ENCODE peak calls at places on chromosome 16, in five cellular contexts. One of them, this sample, is unnamed.

GRCh38 chr16:75402174-75402820 is 31.0 kb downstream of the CFDP1 start:
- DNase-seq in stimulated activated CD4-positive, alpha-beta T cell treated with anti-CD3 and anti-CD28 coated beads, Interleukin-1b, Interleukin-23, amount 100 ng/mL, for 1 hour: no peak
- DNase-seq in NCI-H345: no peak
- DNase-seq in iris pigment epithelial cell: peak; percentile 79
- DNase-seq in NCI-H2081: no peak
- DNase-seq in this sample: no peak

GRCh38 chr16:51057969-51058337 is 93.1 kb downstream of the SALL1 start:
- DNase-seq in stimulated activated CD4-positive, alpha-beta T cell treated with anti-CD3 and anti-CD28 coated beads, Interleukin-1b, Interleukin-23, amount 100 ng/mL, for 1 hour: no peak
- DNase-seq in NCI-H345: no peak
- DNase-seq in iris pigment epithelial cell: no peak
- DNase-seq in NCI-H2081: no peak
- DNase-seq in this sample: no peak

GRCh38 chr16:51337662-51338061 is 186.6 kb upstream of the SALL1 start:
- DNase-seq in stimulated activated CD4-positive, alpha-beta T cell treated with anti-CD3 and anti-CD28 coated beads, Interleukin-1b, Interleukin-23, amount 100 ng/mL, for 1 hour: no peak
- DNase-seq in NCI-H345: no peak
- DNase-seq in iris pigment epithelial cell: no peak
- DNase-seq in NCI-H2081: no peak
- DNase-seq in this sample: no peak

GRCh38 chr16:49493836-49494235 is 120.2 kb downstream of the C16orf78 start:
- DNase-seq in stimulated activated CD4-positive, alpha-beta T cell treated with anti-CD3 and anti-CD28 coated beads, Interleukin-1b, Interleukin-23, amount 100 ng/mL, for 1 hour: no peak
- DNase-seq in NCI-H345: no peak
- DNase-seq in iris pigment epithelial cell: no peak
- DNase-seq in NCI-H2081: no peak
- DNase-seq in this sample: no peak

GRCh38 chr16:66603537-66604375 is 748 bp upstream of the CMTM3 start:
- DNase-seq in stimulated activated CD4-positive, alpha-beta T cell treated with anti-CD3 and anti-CD28 coated beads, Interleukin-1b, Interleukin-23, amount 100 ng/mL, for 1 hour: peak; percentile 23
- DNase-seq in NCI-H345: peak; percentile 41
- DNase-seq in iris pigment epithelial cell: peak; percentile 72
- DNase-seq in NCI-H2081: peak; percentile 52
- DNase-seq in this sample: peak; percentile 31

GRCh38 chr16:90016339-90016950 is 2.8 kb downstream of the DBNDD1 start:
- DNase-seq in stimulated activated CD4-positive, alpha-beta T cell treated with anti-CD3 and anti-CD28 coated beads, Interleukin-1b, Interleukin-23, amount 100 ng/mL, for 1 hour: no peak
- DNase-seq in NCI-H345: no peak
- DNase-seq in iris pigment epithelial cell: no peak
- DNase-seq in NCI-H2081: no peak
- DNase-seq in this sample: no peak

GRCh38 chr16:58127033-58127556 is 2.1 kb downstream of the CFAP20 start:
- DNase-seq in stimulated activated CD4-positive, alpha-beta T cell treated with anti-CD3 and anti-CD28 coated beads, Interleukin-1b, Interleukin-23, amount 100 ng/mL, for 1 hour: no peak
- DNase-seq in NCI-H345: no peak
- DNase-seq in iris pigment epithelial cell: peak; percentile 48
- DNase-seq in NCI-H2081: peak; percentile 44
- DNase-seq in this sample: peak; percentile 44

GRCh38 chr16:30183961-30184429 is 593 bp downstream of the CORO1A start:
- DNase-seq in stimulated activated CD4-positive, alpha-beta T cell treated with anti-CD3 and anti-CD28 coated beads, Interleukin-1b, Interleukin-23, amount 100 ng/mL, for 1 hour: peak; percentile 68
- DNase-seq in NCI-H345: peak; percentile 62
- DNase-seq in iris pigment epithelial cell: no peak
- DNase-seq in NCI-H2081: no peak
- DNase-seq in this sample: no peak

GRCh38 chr16:24257965-24258364 is 1.8 kb downstream of the CACNG3 start:
- DNase-seq in stimulated activated CD4-positive, alpha-beta T cell treated with anti-CD3 and anti-CD28 coated beads, Interleukin-1b, Interleukin-23, amount 100 ng/mL, for 1 hour: no peak
- DNase-seq in NCI-H345: no peak
- DNase-seq in iris pigment epithelial cell: no peak
- DNase-seq in NCI-H2081: no peak
- DNase-seq in this sample: no peak

GRCh38 chr16:12319464-12320030 is 343.0 kb downstream of the SNX29 start:
- DNase-seq in stimulated activated CD4-positive, alpha-beta T cell treated with anti-CD3 and anti-CD28 coated beads, Interleukin-1b, Interleukin-23, amount 100 ng/mL, for 1 hour: no peak
- DNase-seq in NCI-H345: peak; percentile 86
- DNase-seq in iris pigment epithelial cell: no peak
- DNase-seq in NCI-H2081: peak; percentile 5
- DNase-seq in this sample: no peak

GRCh38 chr16:4455951-4456350 is 18.5 kb downstream of the NMRAL1 start:
- DNase-seq in stimulated activated CD4-positive, alpha-beta T cell treated with anti-CD3 and anti-CD28 coated beads, Interleukin-1b, Interleukin-23, amount 100 ng/mL, for 1 hour: no peak
- DNase-seq in NCI-H345: no peak
- DNase-seq in iris pigment epithelial cell: no peak
- DNase-seq in NCI-H2081: no peak
- DNase-seq in this sample: no peak

GRCh38 chr16:12587646-12588277 is 215.9 kb downstream of the CPPED1 start:
- DNase-seq in stimulated activated CD4-positive, alpha-beta T cell treated with anti-CD3 and anti-CD28 coated beads, Interleukin-1b, Interleukin-23, amount 100 ng/mL, for 1 hour: no peak
- DNase-seq in NCI-H345: no peak
- DNase-seq in iris pigment epithelial cell: no peak
- DNase-seq in NCI-H2081: no peak
- DNase-seq in this sample: no peak

GRCh38 chr16:77439106-77439505 is 4.3 kb upstream of the ADAMTS18 start:
- DNase-seq in stimulated activated CD4-positive, alpha-beta T cell treated with anti-CD3 and anti-CD28 coated beads, Interleukin-1b, Interleukin-23, amount 100 ng/mL, for 1 hour: no peak
- DNase-seq in NCI-H345: no peak
- DNase-seq in iris pigment epithelial cell: no peak
- DNase-seq in NCI-H2081: no peak
- DNase-seq in this sample: no peak

GRCh38 chr16:69595127-69596036 is 29.6 kb downstream of the NFAT5 start:
- DNase-seq in stimulated activated CD4-positive, alpha-beta T cell treated with anti-CD3 and anti-CD28 coated beads, Interleukin-1b, Interleukin-23, amount 100 ng/mL, for 1 hour: no peak
- DNase-seq in NCI-H345: no peak
- DNase-seq in iris pigment epithelial cell: peak; percentile 86
- DNase-seq in NCI-H2081: no peak
- DNase-seq in this sample: no peak

This sample was measured in BJ.